ENCODE peak calls at places on chromosome 21, in five cellular contexts. H, U, R, V and W are unnamed samples.

GRCh38 chr21:14766241-14766640 is 220.1 kb upstream of the SAMSN1 start:
- DNase-seq in H (peak; percentile 10), U (no peak), R (no peak), V (no peak), W (peak; percentile 13)

GRCh38 chr21:14864211-14865021 is 200.4 kb downstream of the NRIP1 start:
- DNase-seq in H (peak; percentile 69), U (peak; percentile 77), R (peak; percentile 90), V (peak; percentile 68), W (no peak)

GRCh38 chr21:28758883-28759242 is 233.8 kb downstream of the LTN1 start:
- DNase-seq in H (no peak), U (no peak), R (no peak), V (no peak), W (no peak)

GRCh38 chr21:44911384-44912157 is 9.1 kb downstream of the ITGB2 start:
- DNase-seq in H (no peak), U (peak; percentile 86), R (peak; percentile 88), V (peak; percentile 89), W (peak; percentile 81)

GRCh38 chr21:28106370-28106890 is 886.2 kb downstream of the LTN1 start:
- DNase-seq in H (no peak), U (no peak), R (no peak), V (no peak), W (no peak)

GRCh38 chr21:44024895-44025353 is 12.8 kb downstream of the TRAPPC10 start:
- DNase-seq in H (peak; percentile 31), U (peak; percentile 70), R (peak; percentile 64), V (no peak), W (peak; percentile 56)

GRCh38 chr21:39911792-39912191 is 44.6 kb downstream of the PCP4 start:
- DNase-seq in H (no peak), U (no peak), R (no peak), V (no peak), W (no peak)

GRCh38 chr21:37815893-37816292 is 100.4 kb downstream of the KCNJ6 start:
- DNase-seq in H (no peak), U (no peak), R (no peak), V (no peak), W (no peak)

GRCh38 chr21:28944296-28944695 is 48.4 kb downstream of the LTN1 start:
- DNase-seq in H (no peak), U (no peak), R (no peak), V (no peak), W (no peak)

GRCh38 chr21:15276243-15276642 is 211.4 kb upstream of the NRIP1 start:
- DNase-seq in H (no peak), U (no peak), R (no peak), V (no peak), W (no peak)

GRCh38 chr21:45228171-45228641 is 59.5 kb downstream of the POFUT2 start:
- DNase-seq in H (no peak), U (no peak), R (peak; percentile 73), V (no peak), W (peak; percentile 10)

GRCh38 chr21:37580690-37581089 is 214.1 kb downstream of the DYRK1A start:
- DNase-seq in H (no peak), U (no peak), R (no peak), V (no peak), W (no peak)

GRCh38 chr21:21137986-21138385 is 139.8 kb downstream of the NCAM2 start:
- DNase-seq in H (no peak), U (no peak), R (no peak), V (no peak), W (no peak)

GRCh38 chr21:38646213-38646837 is 148.0 kb upstream of the ERG start:
- DNase-seq in H (no peak), U (no peak), R (no peak), V (no peak), W (no peak)

GRCh38 chr21:44461438-44462089 is 6.3 kb downstream of the LRRC3 start:
- DNase-seq in H (peak; percentile 40), U (no peak), R (no peak), V (no peak), W (peak; percentile 49)

GRCh38 chr21:38982096-38982495 is 176.4 kb downstream of the ETS2 start:
- DNase-seq in H (peak; percentile 82), U (no peak), R (no peak), V (no peak), W (peak; percentile 82)

GRCh38 chr21:19109694-19110093 is 706.1 kb upstream of the TMPRSS15 start:
- DNase-seq in H (no peak), U (no peak), R (no peak), V (no peak), W (no peak)

GRCh38 chr21:40901690-40902089 is 54.7 kb upstream of the DSCAM start:
- DNase-seq in H (no peak), U (peak; percentile 68), R (no peak), V (peak; percentile 51), W (no peak)

GRCh38 chr21:20997633-20998455 is at the start of gene NCAM2:
- DNase-seq in H (peak; percentile 95), U (peak; percentile 78), R (peak; percentile 82), V (peak; percentile 72), W (peak; percentile 89)

GRCh38 chr21:30227633-30228404 is 11.9 kb upstream of the CLDN8 start:
- DNase-seq in H (no peak), U (no peak), R (peak; percentile 72), V (no peak), W (no peak)

GRCh38 chr21:38181101-38181500 is 75.7 kb upstream of the KCNJ15 start:
- DNase-seq in H (no peak), U (no peak), R (no peak), V (no peak), W (no peak)

GRCh38 chr21:15837603-15838002 is 107.8 kb downstream of the USP25 start:
- DNase-seq in H (no peak), U (no peak), R (no peak), V (no peak), W (no peak)

GRCh38 chr21:29178936-29179335 is 48.5 kb downstream of the MAP3K7CL start:
- DNase-seq in H (no peak), U (no peak), R (no peak), V (no peak), W (no peak)

GRCh38 chr21:37896788-37897187 is 19.5 kb downstream of the KCNJ6 start:
- DNase-seq in H (no peak), U (peak; percentile 32), R (no peak), V (no peak), W (no peak)

GRCh38 chr21:39014751-39015150 is 168.5 kb downstream of the PSMG1 start:
- DNase-seq in H (no peak), U (no peak), R (no peak), V (no peak), W (no peak)

GRCh38 chr21:30072496-30072895 is 94.1 kb downstream of the CLDN17 start:
- DNase-seq in H (peak; percentile 64), U (no peak), R (no peak), V (peak; percentile 27), W (peak; percentile 22)

GRCh38 chr21:21605502-21605901 is 607.3 kb downstream of the NCAM2 start:
- DNase-seq in H (no peak), U (no peak), R (no peak), V (no peak), W (no peak)

GRCh38 chr21:16837319-16837718 is 675.5 kb upstream of the CXADR start:
- DNase-seq in H (no peak), U (no peak), R (no peak), V (no peak), W (no peak)

DNA sequence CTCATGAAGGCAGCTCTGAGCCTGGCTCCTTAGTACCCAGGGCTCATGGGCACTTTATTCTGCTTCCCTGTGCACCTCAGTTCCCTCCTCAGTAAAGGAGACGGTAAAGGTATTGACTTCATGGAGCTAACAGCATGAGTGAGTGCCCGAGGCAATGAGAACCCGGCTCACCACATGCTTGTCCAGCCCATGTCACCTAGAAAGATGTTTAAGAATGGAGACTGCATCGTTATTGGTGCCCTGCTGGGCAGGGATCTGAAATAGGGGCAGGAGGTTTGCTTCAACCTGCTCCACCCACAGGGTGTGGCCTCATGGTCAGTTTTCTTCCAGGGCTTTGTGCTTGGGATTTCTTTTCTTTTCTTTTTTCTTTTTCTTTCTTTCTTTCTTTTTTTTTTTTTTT is 7.0 kb upstream of the KCNE1 start:
- DNase-seq in H (no peak), U (no peak), R (no peak), V (no peak), W (no peak)
- H3K36me3 ChIP-seq in H (no peaks in the 10 kb centered on the region), U (peaks cover 82% of the 10 kb centered on the region), R (no peaks in the 10 kb centered on the region), V (peaks cover 65% of the 10 kb centered on the region), W (no peaks in the 10 kb centered on the region)

GRCh38 chr21:46229923-46230260 is 1.3 kb upstream of the LSS start:
- DNase-seq in H (no peak), U (no peak), R (no peak), V (no peak), W (no peak)
- H3K4me3 ChIP-seq in H (peak overlapping the region; percentile 62), U (peak overlapping the region; percentile 99), R (peak overlapping the region; percentile 94), V (peak overlapping the region; percentile 97), W (peak overlapping the region; percentile 65)

GRCh38 chr21:32001390-32001789 is 128.6 kb downstream of the HUNK start:
- DNase-seq in H (no peak), U (no peak), R (no peak), V (no peak), W (no peak)

GRCh38 chr21:32004281-32004680 is 131.5 kb downstream of the HUNK start:
- DNase-seq in H (no peak), U (no peak), R (no peak), V (no peak), W (no peak)

GRCh38 chr21:31993826-31994791 is 121.3 kb downstream of the HUNK start:
- DNase-seq in H (no peak), U (no peak), R (no peak), V (no peak), W (no peak)

DNA sequence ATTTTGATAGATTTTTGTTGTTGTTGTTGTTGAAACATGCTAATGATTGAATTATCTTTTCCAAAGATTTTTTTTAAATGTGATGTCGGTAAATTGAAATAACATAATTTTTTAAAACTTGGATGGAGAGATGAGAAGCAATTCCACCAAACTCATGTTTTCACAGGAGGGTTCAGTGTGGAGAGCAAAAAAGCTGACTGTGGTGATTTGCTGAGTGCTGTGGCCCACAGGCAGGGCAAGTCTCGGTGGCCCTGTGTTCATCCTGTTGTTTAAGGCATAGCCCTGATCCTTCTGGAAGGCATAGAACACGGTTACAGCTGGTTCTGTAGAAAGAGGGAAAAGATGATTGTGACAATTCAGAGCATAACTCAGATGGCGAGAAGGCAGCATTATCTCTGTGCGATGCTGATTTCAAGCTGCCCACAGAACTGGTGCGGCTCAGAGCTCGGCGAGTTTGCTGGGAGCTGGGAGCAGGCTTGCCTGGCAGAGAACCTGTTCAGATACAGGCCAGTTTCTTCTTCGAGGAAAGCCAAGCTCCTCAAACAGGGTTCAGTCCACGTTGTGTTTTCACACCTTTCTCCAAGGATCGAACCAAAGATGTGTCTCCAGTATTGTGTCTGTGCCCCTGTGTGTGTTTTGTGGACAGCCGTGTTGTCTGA is 127.1 kb downstream of the HUNK start:
- DNase-seq in H (no peak), U (no peak), R (no peak), V (no peak), W (no peak)
- H3K27me3 ChIP-seq in H (no peaks in the 10 kb centered on the region), U (no peaks in the 10 kb centered on the region), R (no peaks in the 10 kb centered on the region), V (no peaks in the 10 kb centered on the region), W (no peaks in the 10 kb centered on the region)

GRCh38 chr21:32387151-32387550 is 5.7 kb downstream of the URB1 start:
- DNase-seq in H (no peak), U (no peak), R (no peak), V (no peak), W (no peak)
- H3K36me3 ChIP-seq in H (no peaks in the 10 kb centered on the region), U (peaks cover 32% of the 10 kb centered on the region), R (no peaks in the 10 kb centered on the region), V (peaks cover 34% of the 10 kb centered on the region), W (peaks cover 19% of the 10 kb centered on the region)